ENCODE peak calls at places on chromosomes 3 and 15, in four cellular contexts. One of them, this sample, is unnamed.

GRCh38 chr3:123150449-123150954 is 51.2 kb upstream of the SEC22A start:
- DNase-seq in K562: no peak
- DNase-seq in HL-60: no peak
- DNase-seq in GM12878: no peak
- DNase-seq in this sample: no peak

GRCh38 chr3:117706037-117706436 is 996.5 kb downstream of the TUSC7 start:
- DNase-seq in K562: no peak
- DNase-seq in GM12878: no peak
- DNase-seq in HL-60: no peak
- DNase-seq in this sample: no peak

GRCh38 chr3:53337167-53337940 is 10.0 kb downstream of the DCP1A start:
- DNase-seq in GM12878: no peak
- DNase-seq in HL-60: no peak
- DNase-seq in K562: no peak
- DNase-seq in this sample: no peak

GRCh38 chr3:129278970-129279906 is 568 bp downstream of the HMCES start:
- DNase-seq in GM12878: no peak
- DNase-seq in K562: peak
- DNase-seq in HL-60: no peak
- DNase-seq in this sample: no peak

GRCh38 chr3:101124125-101124524 is 130.9 kb upstream of the ABI3BP start:
- DNase-seq in HL-60: no peak
- DNase-seq in GM12878: no peak
- DNase-seq in K562: no peak
- DNase-seq in this sample: no peak

GRCh38 chr3:180959691-180960090 is 29.8 kb downstream of the DNAJC19 start:
- DNase-seq in K562: no peak
- DNase-seq in GM12878: no peak
- DNase-seq in HL-60: no peak
- DNase-seq in this sample: no peak

GRCh38 chr3:22269827-22270226 is 518.8 kb upstream of the ZNF385D start:
- DNase-seq in K562: no peak
- DNase-seq in HL-60: no peak
- DNase-seq in GM12878: no peak
- DNase-seq in this sample: no peak

GRCh38 chr15:87224409-87224808 is 1032.1 kb downstream of the NTRK3 start:
- DNase-seq in K562: no peak
- DNase-seq in GM12878: no peak
- DNase-seq in HL-60: no peak
- DNase-seq in this sample: no peak

GRCh38 chr3:56023546-56023945 is 444.7 kb downstream of the ERC2 start:
- DNase-seq in K562: no peak
- DNase-seq in HL-60: no peak
- DNase-seq in GM12878: no peak
- DNase-seq in this sample: no peak

GRCh38 chr3:56025316-56025715 is 443.0 kb downstream of the ERC2 start:
- DNase-seq in GM12878: no peak
- DNase-seq in K562: no peak
- DNase-seq in HL-60: no peak
- DNase-seq in this sample: no peak

GRCh38 chr3:56019490-56019889 is 448.8 kb downstream of the ERC2 start:
- DNase-seq in K562: no peak
- DNase-seq in HL-60: no peak
- DNase-seq in GM12878: no peak
- DNase-seq in this sample: no peak

DNA sequence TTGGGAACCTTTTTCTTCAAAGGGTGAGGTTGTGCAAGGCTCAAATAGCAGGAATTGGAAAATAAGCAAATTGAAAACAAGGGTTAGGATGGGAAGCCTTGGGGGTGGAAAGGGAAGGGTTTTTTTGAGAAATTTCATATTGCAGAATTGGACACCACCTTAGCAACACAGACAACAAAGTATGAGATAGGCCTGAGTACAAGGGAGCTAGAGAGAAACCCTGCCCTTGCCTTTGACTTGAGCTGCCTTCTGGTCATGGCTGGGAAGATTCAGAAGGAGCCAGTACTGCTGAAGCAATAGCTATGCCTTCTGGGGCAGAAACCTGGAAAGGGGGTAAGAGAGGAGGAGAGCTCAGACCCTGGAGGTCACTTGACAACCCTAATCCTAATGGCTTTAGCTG is 445.6 kb downstream of the ERC2 start:
- DNase-seq in GM12878: no peak
- DNase-seq in K562: no peak
- DNase-seq in HL-60: no peak
- DNase-seq in this sample: no peak
- TF ChIP-seq SPI1 in GM12878: no peak
- TF ChIP-seq SPI1 in K562: no peak
- TF ChIP-seq SPI1 in HL-60: no peak
- TF ChIP-seq SPI1 in this sample: no peak

GRCh38 chr3:127772776-127773751 is 49.3 kb downstream of the MGLL start:
- DNase-seq in HL-60: no peak
- DNase-seq in K562: no peak
- DNase-seq in GM12878: no peak
- DNase-seq in this sample: no peak
- TF ChIP-seq SPI1 in HL-60: no peak
- TF ChIP-seq SPI1 in K562: no peak
- TF ChIP-seq SPI1 in GM12878: no peak
- TF ChIP-seq SPI1 in this sample: no peak

GRCh38 chr3:52043750-52044149 is 12.6 kb downstream of the DUSP7 start:
- DNase-seq in HL-60: no peak
- DNase-seq in K562: no peak
- DNase-seq in GM12878: no peak
- DNase-seq in this sample: no peak
- TF ChIP-seq SPI1 in HL-60: no peak
- TF ChIP-seq SPI1 in K562: no peak
- TF ChIP-seq SPI1 in GM12878: no peak
- TF ChIP-seq SPI1 in this sample: no peak

GRCh38 chr3:192645437-192645836 is 81.9 kb downstream of the FGF12 start:
- DNase-seq in K562: no peak
- DNase-seq in HL-60: no peak
- DNase-seq in GM12878: no peak
- DNase-seq in this sample: no peak
- TF ChIP-seq SPI1 in K562: no peak
- TF ChIP-seq SPI1 in HL-60: no peak
- TF ChIP-seq SPI1 in GM12878: no peak
- TF ChIP-seq SPI1 in this sample: no peak

DNA sequence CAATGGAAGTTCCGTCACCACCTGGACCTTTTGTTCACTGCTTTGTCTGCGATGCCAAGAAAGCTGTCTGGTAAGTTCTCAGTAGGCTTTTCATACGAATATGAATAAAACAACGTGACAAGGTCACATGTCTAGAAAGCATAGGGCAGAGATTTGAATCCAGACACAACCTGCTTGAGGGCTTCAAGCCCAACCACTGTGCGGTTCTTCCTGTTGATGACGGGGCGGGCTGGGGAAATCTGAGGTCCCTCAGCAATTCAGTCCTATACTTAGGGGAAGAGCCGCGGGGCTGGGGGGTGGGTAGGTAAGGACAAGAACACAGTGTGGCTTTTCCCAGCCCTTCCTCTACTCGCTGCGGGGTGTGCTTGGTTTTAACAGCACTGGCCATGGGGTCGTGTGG is 32.4 kb upstream of the SMAD3 start:
- DNase-seq in K562: no peak
- DNase-seq in HL-60: no peak
- DNase-seq in GM12878: no peak
- DNase-seq in this sample: no peak
- TF ChIP-seq SPI1 in K562: no peak
- TF ChIP-seq SPI1 in HL-60: no peak
- TF ChIP-seq SPI1 in GM12878: no peak
- TF ChIP-seq SPI1 in this sample: no peak

This sample was measured in GM12891.